ENCODE peak calls at places on chromosome 17, in seven cellular contexts. I is GM12865, D is colonic mucosa, T is GM20000, N is SK-N-SH, V is fibroblast of lung, C is B cell. R is an unnamed sample.

GRCh38 chr17:41835800-41836549 is at the start of gene NT5C3B:
- DNase-seq in D (peak; percentile 53), N (peak; percentile 98), I (peak; percentile 58), V (no peak), C (peak; percentile 54), T (peak; percentile 92), R (no peak)

GRCh38 chr17:68829211-68829610 is 126.0 kb downstream of the ABCA8 start:
- DNase-seq in C (no peak), T (no peak), D (no peak), V (no peak), I (no peak), N (no peak), R (no peak)

GRCh38 chr17:83101805-83102480 is 22.5 kb downstream of the METRNL start:
- DNase-seq in I (no peak), V (no peak), D (peak; percentile 77), T (no peak), N (no peak), C (no peak), R (no peak)

GRCh38 chr17:72766761-72767356 is 325.6 kb downstream of the SLC39A11 start:
- DNase-seq in N (no peak), D (no peak), V (no peak), T (no peak), C (no peak), I (no peak), R (no peak)

GRCh38 chr17:63446218-63446980 is at the start of gene CYB561:
- DNase-seq in D (peak; percentile 88), I (peak; percentile 88), C (peak; percentile 83), N (peak; percentile 97), T (peak; percentile 95), V (peak; percentile 59), R (peak; percentile 74)

GRCh38 chr17:4229627-4230026 is 34.2 kb downstream of the ANKFY1 start:
- DNase-seq in C (no peak), D (no peak), V (no peak), T (no peak), I (no peak), N (no peak), R (no peak)

GRCh38 chr17:41689497-41690299 is 1.0 kb downstream of the EIF1 start:
- DNase-seq in C (peak; percentile 59), D (peak; percentile 71), V (peak; percentile 82), I (peak; percentile 81), T (no peak), N (peak; percentile 43), R (no peak)

GRCh38 chr17:7233701-7234099 is 617 bp downstream of the DVL2 start:
- DNase-seq in N (no peak), I (no peak), C (no peak), V (peak; percentile 52), D (no peak), T (no peak), R (no peak)

DNA sequence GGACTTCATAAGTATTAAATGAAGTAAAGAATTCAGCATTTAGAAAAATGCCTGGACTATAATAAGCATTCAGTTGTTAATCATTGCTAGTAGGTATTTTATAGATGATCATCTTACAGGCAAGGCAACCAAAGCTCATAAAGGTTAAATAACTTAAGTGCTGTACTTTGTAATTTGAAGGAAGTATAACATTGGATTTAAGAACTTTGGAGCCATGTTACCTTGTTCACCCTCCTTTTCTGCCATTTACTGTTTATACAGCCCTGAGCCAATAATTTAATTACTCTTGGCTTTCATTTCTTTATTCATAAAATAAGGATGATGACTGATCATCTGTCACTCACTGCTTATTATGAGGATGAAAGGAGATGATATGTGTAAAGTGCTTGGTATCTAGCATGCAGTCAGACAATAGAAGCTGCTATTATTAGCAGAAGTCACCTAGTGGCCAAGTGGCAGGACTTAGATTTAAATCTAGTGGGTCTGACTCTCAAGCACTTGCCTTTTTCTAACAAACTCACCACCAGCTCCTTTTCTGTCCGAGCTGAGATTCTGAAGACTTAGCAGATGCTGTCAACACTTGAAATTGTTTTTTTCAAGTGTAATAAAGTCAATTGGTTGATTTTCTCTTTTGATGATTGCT is 18.2 kb upstream of the DDX52 start:
- DNase-seq in D (no peak), I (no peak), C (no peak), T (no peak), V (no peak), N (no peak), R (no peak)
- TF ChIP-seq CTCF in D (no peak), I (no peak), C (no peak), T (no peak), V (no peak), N (no peak), R (no peak)

GRCh38 chr17:27430882-27431491 is 25.3 kb upstream of the KSR1 start:
- DNase-seq in I (peak; percentile 25), D (peak; percentile 42), V (peak; percentile 48), T (no peak), N (peak; percentile 70), C (no peak), R (no peak)
- TF ChIP-seq CTCF in I (peak; percentile 48), D (peak; percentile 47), V (peak; percentile 78), T (peak; percentile 16), N (peak; percentile 71), C (peak; percentile 18), R (peak; percentile 79)

GRCh38 chr17:36463916-36464764 is 22.3 kb upstream of the ZNHIT3 start:
- DNase-seq in D (peak; percentile 58), I (peak; percentile 21), C (no peak), N (no peak), T (peak; percentile 65), V (peak; percentile 63), R (no peak)
- TF ChIP-seq CTCF in D (no peak), I (no peak), C (no peak), N (no peak), T (no peak), V (peak; percentile 10), R (no peak)

DNA sequence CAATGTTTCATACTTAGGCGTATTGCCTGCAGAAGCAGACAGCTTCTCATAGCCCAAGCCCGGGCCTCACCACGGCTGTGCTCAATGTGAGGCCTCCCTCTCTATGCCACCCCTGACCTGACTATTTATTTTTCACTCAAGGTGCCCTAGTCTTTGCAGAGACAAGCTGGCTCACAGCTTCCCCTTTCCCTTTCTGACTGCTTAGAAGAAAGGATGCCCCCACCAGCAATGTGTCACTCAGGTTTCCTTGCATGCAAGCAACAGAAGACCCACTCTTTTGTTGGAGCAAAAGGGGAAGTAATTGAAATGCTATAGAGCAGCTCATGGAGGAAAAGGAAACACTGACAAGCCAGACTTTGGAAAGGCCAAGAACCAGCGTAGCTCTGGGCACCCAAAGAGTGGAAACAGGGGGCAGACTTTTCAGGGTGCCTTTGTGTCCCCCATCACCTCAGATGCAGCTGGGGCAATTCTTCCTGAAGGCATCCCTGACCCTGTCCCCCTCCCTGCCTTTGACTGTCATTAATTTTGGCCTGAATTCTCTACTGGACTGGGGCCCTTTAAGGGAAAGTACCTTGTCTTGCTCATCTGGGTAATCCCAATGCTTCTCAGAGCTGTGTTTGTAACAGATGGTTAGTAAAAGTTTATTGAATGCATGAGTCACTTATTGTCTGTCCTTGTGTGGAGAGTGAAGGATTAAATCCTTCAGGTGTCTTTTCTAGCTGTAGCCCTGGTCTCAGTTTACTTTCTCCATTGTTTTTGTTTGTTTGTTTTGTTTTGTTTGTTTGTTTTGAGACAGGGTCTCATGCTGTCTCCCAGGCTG is 17.8 kb downstream of the RGS9 start:
- DNase-seq in I (peak; percentile 67), C (peak; percentile 51), N (no peak), T (peak; percentile 72), V (peak; percentile 31), D (no peak), R (peak; percentile 50)
- TF ChIP-seq CTCF in I (no peak), C (no peak), N (no peak), T (no peak), V (no peak), D (no peak), R (no peak)

DNA sequence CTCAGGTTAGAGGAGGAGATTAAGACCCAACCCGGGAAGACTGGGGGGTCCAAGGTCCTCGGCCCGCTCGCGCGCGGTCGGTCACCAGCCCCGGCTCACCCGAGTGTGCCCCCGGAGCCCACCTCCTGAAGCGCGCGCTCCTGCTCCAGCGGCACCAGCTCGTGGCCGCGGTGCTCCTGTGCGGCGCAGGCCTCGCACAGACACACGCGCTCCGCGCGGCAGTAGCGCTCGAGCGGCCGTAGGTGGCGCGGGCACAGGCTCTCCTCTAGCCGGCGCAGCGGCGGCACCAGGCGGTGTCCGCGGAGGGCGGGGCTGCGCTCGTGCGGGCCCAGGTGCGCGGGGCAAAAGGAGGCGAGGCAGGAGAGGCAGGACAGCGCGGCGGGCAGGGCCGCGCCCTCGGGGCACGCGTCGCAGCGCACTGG is 618 bp downstream of the TRIM47 start:
- DNase-seq in D (peak; percentile 81), C (peak; percentile 68), T (peak; percentile 85), I (peak; percentile 78), N (peak; percentile 93), V (peak; percentile 57), R (no peak)
- TF ChIP-seq CTCF in D (peak; percentile 33), C (peak; percentile 73), T (peak; percentile 18), I (peak; percentile 61), N (peak; percentile 15), V (peak; percentile 36), R (peak; percentile 72)

GRCh38 chr17:56890906-56891674 is 22.8 kb downstream of the TRIM25 start:
- DNase-seq in N (no peak), C (no peak), T (no peak), D (no peak), I (no peak), V (no peak), R (no peak)

GRCh38 chr17:56893503-56893902 is 20.3 kb downstream of the TRIM25 start:
- DNase-seq in T (no peak), C (no peak), N (no peak), V (no peak), I (no peak), D (no peak), R (no peak)

GRCh38 chr17:56890390-56890789 is 23.5 kb downstream of the TRIM25 start:
- DNase-seq in N (no peak), V (no peak), C (no peak), I (no peak), T (no peak), D (no peak), R (no peak)

GRCh38 chr17:56892333-56892732 is 21.5 kb downstream of the TRIM25 start:
- DNase-seq in N (no peak), T (no peak), C (no peak), I (no peak), V (no peak), D (no peak), R (no peak)

GRCh38 chr17:56891751-56892150 is 22.1 kb downstream of the TRIM25 start:
- DNase-seq in D (no peak), C (peak; percentile 54), I (no peak), V (no peak), T (no peak), N (peak; percentile 52), R (no peak)
- TF ChIP-seq CTCF in D (peak; percentile 30), C (peak; percentile 64), I (peak; percentile 44), V (peak; percentile 40), T (peak; percentile 1), N (peak; percentile 53), R (peak; percentile 71)

DNA sequence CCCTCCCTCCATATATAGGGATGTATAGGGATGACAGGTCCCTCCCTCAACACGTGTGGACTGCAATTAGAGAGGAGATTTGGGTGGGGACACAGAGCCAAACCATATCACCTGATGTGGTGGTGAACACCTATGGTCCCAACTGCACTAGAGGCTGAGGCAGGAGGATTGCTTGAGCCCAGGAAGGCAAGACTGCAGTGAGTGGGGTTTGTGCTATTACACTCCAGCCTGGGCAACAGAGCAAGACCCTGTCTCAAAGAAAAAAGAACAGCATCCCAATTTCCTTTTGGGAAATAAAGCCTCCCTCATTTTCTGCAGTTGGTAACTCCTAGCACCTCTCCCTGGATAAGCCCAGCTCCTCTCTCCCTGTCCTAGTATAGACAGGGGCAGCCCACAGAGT is 23.8 kb upstream of the LYRM9 start:
- DNase-seq in V (no peak), T (no peak), I (no peak), D (no peak), N (no peak), C (no peak), R (no peak)
- TF ChIP-seq CTCF in V (no peak), T (no peak), I (no peak), D (no peak), N (no peak), C (no peak), R (no peak)

GRCh38 chr17:2362416-2362815 is 25.1 kb downstream of the SGSM2 start:
- DNase-seq in N (no peak), D (no peak), I (no peak), V (no peak), C (no peak), T (no peak), R (no peak)
- TF ChIP-seq CTCF in N (no peak), D (no peak), I (no peak), V (no peak), C (no peak), T (no peak), R (no peak)